ENCODE peak calls at places on chromosome 5, in five cellular contexts. K, X, N, H and E are unnamed samples.

GRCh38 chr5:147417133-147417813 is 92.6 kb downstream of the DPYSL3 start:
- DNase-seq in N (peak; percentile 72), H (peak; percentile 81), K (peak; percentile 77), X (peak; percentile 74), E (peak; percentile 30)

GRCh38 chr5:115457985-115458384 is 86.6 kb downstream of the FEM1C start:
- DNase-seq in N (peak; percentile 49), K (no peak), X (peak; percentile 77), H (peak; percentile 44), E (no peak)

GRCh38 chr5:139105621-139106071 is 92.5 kb downstream of the SIL1 start:
- DNase-seq in K (no peak), N (no peak), X (no peak), H (no peak), E (no peak)

GRCh38 chr5:179270581-179271300 is 74.5 kb downstream of the ADAMTS2 start:
- DNase-seq in N (no peak), H (peak; percentile 9), K (peak; percentile 47), X (peak; percentile 20), E (peak; percentile 83)

GRCh38 chr5:143696920-143697319 is 115.0 kb upstream of the HMHB1 start:
- DNase-seq in X (no peak), H (no peak), K (no peak), N (no peak), E (no peak)

GRCh38 chr5:145943674-145944121 is 7.3 kb downstream of the SH3RF2 start:
- DNase-seq in N (peak; percentile 56), H (peak; percentile 44), K (peak; percentile 25), X (peak; percentile 71), E (no peak)

GRCh38 chr5:75050415-75050814 is 1.9 kb downstream of the GCNT4 start:
- DNase-seq in H (no peak), N (no peak), K (no peak), X (no peak), E (no peak)

GRCh38 chr5:92944903-92945629 is 636.0 kb downstream of the NR2F1-AS1 start:
- DNase-seq in H (no peak), X (no peak), K (peak; percentile 69), N (no peak), E (no peak)

GRCh38 chr5:174436805-174437204 is 287.6 kb upstream of the MSX2 start:
- DNase-seq in N (no peak), X (no peak), H (no peak), K (no peak), E (no peak)

GRCh38 chr5:79858097-79858723 is 132.9 kb downstream of the MTX3 start:
- DNase-seq in X (peak; percentile 71), N (peak; percentile 81), H (peak; percentile 77), K (peak; percentile 55), E (peak; percentile 78)

GRCh38 chr5:180470361-180470760 is 23.8 kb upstream of the CNOT6 start:
- DNase-seq in K (no peak), N (peak; percentile 25), X (no peak), H (no peak), E (no peak)

GRCh38 chr5:116358015-116358523 is 216.6 kb downstream of the SEMA6A start:
- DNase-seq in H (no peak), N (no peak), X (no peak), K (no peak), E (no peak)

GRCh38 chr5:96936431-96937221 is 746 bp downstream of the LNPEP start:
- DNase-seq in H (peak; percentile 51), X (peak; percentile 38), K (peak; percentile 31), N (peak; percentile 46), E (peak; percentile 42)

GRCh38 chr5:170937914-170938313 is 76.1 kb downstream of the RANBP17 start:
- DNase-seq in K (no peak), H (no peak), X (no peak), N (no peak), E (no peak)

GRCh38 chr5:171821286-171821685 is 35.7 kb downstream of the SMIM23 start:
- DNase-seq in N (no peak), H (no peak), X (no peak), K (no peak), E (no peak)

GRCh38 chr5:106843812-106844416 is 826.8 kb downstream of the EFNA5 start:
- DNase-seq in N (no peak), H (no peak), X (no peak), K (no peak), E (no peak)

GRCh38 chr5:142748568-142749249 is 21.5 kb upstream of the ARHGAP26 start:
- DNase-seq in K (no peak), H (peak; percentile 60), X (peak; percentile 46), N (peak; percentile 64), E (no peak)

GRCh38 chr5:147188200-147189108 is 46.4 kb upstream of the STK32A start:
- DNase-seq in H (peak; percentile 18), X (peak; percentile 72), N (peak; percentile 51), K (peak; percentile 59), E (peak; percentile 32)

GRCh38 chr5:91307023-91307422 is 76.1 kb downstream of the ARRDC3 start:
- DNase-seq in H (peak; percentile 24), K (peak; percentile 36), N (no peak), X (peak; percentile 21), E (peak; percentile 76)

GRCh38 chr5:99355881-99356280 is 427.1 kb upstream of the CHD1 start:
- DNase-seq in X (no peak), H (no peak), N (no peak), K (no peak), E (no peak)

GRCh38 chr5:177336112-177336511 is 15.4 kb downstream of the LMAN2 start:
- DNase-seq in K (no peak), H (no peak), X (no peak), N (no peak), E (no peak)

GRCh38 chr5:151772029-151772867 is 494 bp downstream of the G3BP1 start:
- DNase-seq in N (peak; percentile 41), K (no peak), X (peak; percentile 35), H (peak; percentile 56), E (peak; percentile 36)

GRCh38 chr5:92378961-92379611 is 996.0 kb upstream of the ARRDC3 start:
- DNase-seq in H (no peak), X (no peak), N (no peak), K (peak; percentile 49), E (no peak)

GRCh38 chr5:56985941-56986630 is 34.2 kb upstream of the MIER3 start:
- DNase-seq in X (no peak), H (no peak), N (no peak), K (no peak), E (no peak)

GRCh38 chr5:143402464-143403356 is 776 bp downstream of the NR3C1 start:
- DNase-seq in X (peak; percentile 57), N (peak; percentile 67), H (peak; percentile 62), K (peak; percentile 34), E (peak; percentile 58)

GRCh38 chr5:52943285-52943684 is 45.9 kb upstream of the ITGA2 start:
- DNase-seq in N (no peak), H (no peak), K (no peak), X (no peak), E (no peak)

GRCh38 chr5:150644058-150644457 is 3.6 kb downstream of the SYNPO start:
- DNase-seq in X (no peak), K (no peak), H (no peak), N (no peak), E (no peak)
- H3K4me1 ChIP-seq in X (peaks cover 75% of the 10 kb centered on the region), K (peaks cover 40% of the 10 kb centered on the region), H (peaks cover 31% of the 10 kb centered on the region), N (peaks cover 80% of the 10 kb centered on the region), E (peaks cover 63% of the 10 kb centered on the region)

DNA sequence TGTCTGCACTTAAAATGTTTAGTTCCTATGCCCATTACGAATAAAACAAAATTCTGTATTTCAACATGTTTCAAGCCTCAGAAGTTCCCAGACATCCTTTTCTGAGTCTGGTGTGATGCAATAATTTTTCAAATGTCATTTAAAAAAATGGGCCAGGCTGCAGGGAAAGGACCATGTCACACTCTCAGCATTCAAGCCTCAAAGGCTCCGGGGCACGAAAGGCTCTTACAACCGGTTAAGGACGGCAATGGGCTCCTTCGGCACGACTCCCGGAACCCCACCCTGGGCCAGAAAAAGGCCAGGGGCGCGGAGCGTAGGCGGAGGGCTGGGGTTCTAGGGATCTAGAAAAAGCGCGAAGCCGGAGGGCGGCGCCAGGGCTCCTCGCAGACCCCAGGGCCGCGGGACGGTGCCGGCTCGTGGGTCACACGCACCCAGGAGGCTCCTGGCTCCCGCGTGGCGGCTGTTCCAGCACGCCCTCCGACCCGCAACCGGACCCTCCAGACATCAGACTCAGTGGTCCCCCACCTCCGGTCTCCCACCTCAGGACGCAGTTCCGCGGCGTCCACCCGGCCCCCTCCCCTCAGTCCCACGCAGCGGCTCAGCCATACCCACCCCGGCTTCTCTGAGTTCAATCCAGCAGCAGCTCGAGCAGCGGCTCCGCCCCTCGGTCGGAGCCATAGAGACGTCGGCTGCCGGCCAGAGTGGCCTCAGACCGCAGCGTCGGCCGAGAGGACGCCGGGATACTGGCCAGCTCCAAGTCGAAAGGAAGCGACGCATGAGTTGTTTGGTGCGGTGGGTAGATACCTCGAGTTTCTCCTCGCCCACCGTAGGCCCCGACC is at the start of gene TMEM267:
- DNase-seq in N (peak; percentile 93), X (peak; percentile 94), H (peak; percentile 92), K (peak; percentile 92), E (peak; percentile 90)
- TF ChIP-seq POLR2A in N (peak; percentile 85), X (peak; percentile 83), H (peak; percentile 95), K (peak; percentile 93), E (peak; percentile 70)

GRCh38 chr5:136018814-136019777 is 9.7 kb upstream of the TGFBI start:
- DNase-seq in X (no peak), H (peak; percentile 33), K (peak; percentile 99), N (no peak), E (peak; percentile 87)

GRCh38 chr5:136022965-136023364 is 5.8 kb upstream of the TGFBI start:
- DNase-seq in N (no peak), H (no peak), X (no peak), K (no peak), E (no peak)

GRCh38 chr5:136020383-136021015 is 8.3 kb upstream of the TGFBI start:
- DNase-seq in X (peak; percentile 58), H (peak; percentile 14), K (peak; percentile 99), N (no peak), E (peak; percentile 73)

GRCh38 chr5:136020001-136020382 is 8.8 kb upstream of the TGFBI start:
- DNase-seq in N (no peak), H (no peak), X (no peak), K (no peak), E (no peak)

DNA sequence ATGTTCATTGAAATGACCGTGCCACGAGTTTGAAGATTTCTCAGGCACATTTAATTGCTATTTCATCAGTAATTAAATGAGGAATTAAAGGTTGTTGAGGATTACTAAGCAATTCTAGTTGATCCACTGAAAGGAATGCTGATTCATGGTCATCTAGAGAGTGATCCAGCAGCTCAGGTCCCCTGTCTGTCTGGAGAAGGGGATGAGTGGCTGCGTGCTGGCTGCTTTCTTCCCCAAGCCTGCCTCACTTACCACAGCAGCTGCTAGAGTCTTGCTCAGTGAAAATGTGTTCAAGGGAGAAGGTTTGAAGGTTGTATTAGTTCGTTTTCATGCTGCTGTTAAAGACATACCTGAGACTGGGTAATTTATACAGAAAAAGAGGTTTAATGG is 7.8 kb upstream of the TGFBI start:
- DNase-seq in K (peak; percentile 78), X (no peak), H (no peak), N (no peak), E (no peak)
- H3K27ac ChIP-seq in K (peak overlapping the region; percentile 97), X (no peak overlapping the region), H (peak overlapping the region; percentile 63), N (no peak overlapping the region), E (peak overlapping the region; percentile 71)

DNA sequence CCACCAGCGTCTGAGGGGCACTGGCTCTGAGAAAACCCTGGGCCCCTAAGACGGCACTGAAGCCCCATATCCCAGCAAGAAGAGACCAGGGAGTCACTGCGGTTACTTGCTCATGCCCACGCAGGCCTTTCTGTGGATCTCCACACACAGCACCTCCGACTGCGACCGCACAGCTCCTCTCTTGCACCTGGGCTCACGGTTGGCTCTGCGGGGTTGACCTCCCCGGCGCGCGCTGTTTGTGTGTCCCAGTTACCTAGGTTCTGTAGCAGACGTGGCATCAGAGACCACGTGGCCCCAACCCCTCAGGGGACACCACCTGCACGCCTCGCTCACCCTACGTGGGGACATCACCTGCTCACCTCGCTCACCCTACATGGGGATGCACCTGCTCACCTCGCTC is 12.7 kb downstream of the LPCAT1 start:
- DNase-seq in N (no peak), K (no peak), H (peak; percentile 7), X (peak; percentile 3), E (peak; percentile 8)
- H3K4me1 ChIP-seq in N (peaks cover 11% of the 10 kb centered on the region), K (peaks cover 18% of the 10 kb centered on the region), H (no peaks in the 10 kb centered on the region), X (no peaks in the 10 kb centered on the region), E (peaks cover 4% of the 10 kb centered on the region)